ENCODE peak calls at places on chromosomes 2 and 18, in ten cellular contexts. Z is body of pancreas, P is A549, Y is uterus, B is transverse colon, N is Peyer's patch, G is heart left ventricle, E is breast epithelium, H is stomach, Q is right lobe of liver. L is an unnamed sample.

GRCh38 chr2:230068658-230069080 is at the start of gene SLC16A14:
- DNase-seq in Z (peak), P (peak), B (peak), Y (peak), E (peak), G (peak), H (no peak), N (peak), Q (no peak), L (peak)

GRCh38 chr18:64330161-64330560 is 181.3 kb upstream of the LINC00305 start:
- DNase-seq in B (no peak), H (no peak), Z (no peak), Q (no peak), Y (no peak), E (no peak), G (no peak), N (no peak), P (peak), L (no peak)

GRCh38 chr2:128642801-128643200 is 324.1 kb upstream of the HS6ST1 start:
- DNase-seq in Z (no peak), Y (no peak), G (no peak), B (no peak), N (peak), H (peak), Q (peak), P (no peak), E (no peak), L (no peak)

GRCh38 chr2:26536371-26537068 is 58.6 kb upstream of the OTOF start:
- DNase-seq in H (no peak), Q (no peak), N (no peak), G (no peak), P (no peak), Z (no peak), Y (no peak), B (peak), E (no peak), L (no peak)

GRCh38 chr2:100757621-100758394 is 62.1 kb upstream of the NPAS2 start:
- DNase-seq in Q (no peak), N (no peak), H (no peak), Z (peak), E (no peak), G (no peak), Y (no peak), B (no peak), P (peak), L (no peak)

GRCh38 chr18:8515142-8515865 is 93.9 kb upstream of the RAB12 start:
- DNase-seq in G (no peak), B (no peak), Q (no peak), P (no peak), Y (no peak), Z (no peak), H (no peak), N (no peak), E (no peak), L (no peak)

GRCh38 chr2:66688951-66689350 is 254.0 kb downstream of the MEIS1 start:
- DNase-seq in E (no peak), Y (no peak), P (no peak), G (no peak), Q (no peak), Z (no peak), B (no peak), N (no peak), H (no peak), L (no peak)

GRCh38 chr2:108492364-108492763 is 41.9 kb upstream of the LIMS1 start:
- DNase-seq in Y (no peak), Q (no peak), N (no peak), B (no peak), H (no peak), E (no peak), G (no peak), P (peak), Z (no peak), L (no peak)

GRCh38 chr2:11923935-11924334 is 177.5 kb downstream of the LPIN1 start:
- DNase-seq in E (no peak), P (no peak), N (no peak), Y (no peak), B (no peak), H (no peak), Z (no peak), Q (no peak), G (no peak), L (no peak)

GRCh38 chr2:171084128-171084527 is 76.6 kb downstream of the TLK1 start:
- DNase-seq in Q (no peak), P (no peak), N (no peak), G (no peak), H (no peak), B (no peak), Y (no peak), E (no peak), Z (no peak), L (no peak)

GRCh38 chr2:69833752-69834151 is 4.3 kb downstream of the GMCL1 start:
- DNase-seq in E (no peak), B (no peak), G (no peak), Y (no peak), Z (no peak), Q (no peak), N (no peak), H (no peak), P (no peak), L (no peak)

GRCh38 chr18:34867520-34867919 is 157.4 kb downstream of the DTNA start:
- DNase-seq in N (no peak), P (peak), Q (no peak), H (no peak), Z (no peak), E (no peak), Y (peak), B (no peak), G (peak), L (no peak)

GRCh38 chr2:69798909-69799526 is 30.4 kb upstream of the GMCL1 start:
- DNase-seq in H (no peak), B (no peak), Z (no peak), N (peak), Q (no peak), G (no peak), Y (no peak), E (no peak), P (no peak), L (no peak)

GRCh38 chr2:173962036-173962435 is 3.1 kb downstream of the SP3 start:
- DNase-seq in H (no peak), G (no peak), Q (no peak), B (no peak), N (no peak), P (peak), E (no peak), Y (no peak), Z (no peak), L (no peak)

GRCh38 chr2:219574509-219575311 is 2.6 kb downstream of the INHA start:
- DNase-seq in Z (no peak), P (no peak), Y (no peak), H (no peak), N (no peak), Q (no peak), B (no peak), G (peak), E (no peak), L (no peak)

GRCh38 chr2:55869637-55870325 is 53.8 kb downstream of the EFEMP1 start:
- DNase-seq in Y (no peak), G (no peak), H (no peak), N (no peak), E (no peak), B (no peak), Z (no peak), P (no peak), Q (no peak), L (no peak)

GRCh38 chr18:48795696-48796095 is 155.1 kb downstream of the SMAD7 start:
- DNase-seq in N (no peak), Z (no peak), H (no peak), P (no peak), G (no peak), Y (no peak), Q (no peak), E (no peak), B (no peak), L (no peak)

GRCh38 chr18:38693085-38693484 is 1127.5 kb upstream of the CELF4 start:
- DNase-seq in E (no peak), H (no peak), Q (no peak), P (no peak), Z (no peak), N (no peak), Y (no peak), B (no peak), G (no peak), L (no peak)

GRCh38 chr18:56659111-56659510 is 8.0 kb downstream of the WDR7 start:
- DNase-seq in B (no peak), G (no peak), Y (no peak), N (no peak), E (no peak), H (no peak), Z (no peak), Q (no peak), P (no peak), L (no peak)

GRCh38 chr2:23029111-23029510 is 355.9 kb upstream of the KLHL29 start:
- DNase-seq in E (no peak), Y (no peak), P (no peak), H (no peak), Q (no peak), Z (no peak), B (no peak), G (no peak), N (no peak), L (no peak)

GRCh38 chr2:191931332-191931731 is 84.4 kb upstream of the CAVIN2 start:
- DNase-seq in N (no peak), Z (no peak), E (no peak), H (no peak), P (no peak), G (no peak), Y (no peak), Q (no peak), B (no peak), L (no peak)

GRCh38 chr18:2641638-2642037 is 13.9 kb upstream of the SMCHD1 start:
- DNase-seq in Q (no peak), G (no peak), P (no peak), B (no peak), N (no peak), H (no peak), Z (no peak), Y (no peak), E (no peak), L (no peak)

GRCh38 chr2:157355618-157356017 is 30.0 kb upstream of the ERMN start:
- DNase-seq in G (no peak), H (no peak), P (no peak), Z (no peak), N (no peak), Q (no peak), E (no peak), B (no peak), Y (no peak), L (no peak)

GRCh38 chr2:135245055-135245454 is 193.0 kb downstream of the RAB3GAP1 start:
- DNase-seq in H (no peak), P (peak), Z (no peak), N (no peak), B (no peak), Y (no peak), G (no peak), E (no peak), Q (no peak), L (no peak)

GRCh38 chr2:80050246-80050645 is 254.3 kb downstream of the LRRTM1 start:
- DNase-seq in Y (no peak), P (no peak), H (no peak), N (no peak), G (no peak), B (no peak), E (no peak), Z (peak), Q (no peak), L (no peak)

GRCh38 chr2:42290005-42290404 is 71.0 kb downstream of the COX7A2L start:
- DNase-seq in G (no peak), E (no peak), N (no peak), P (no peak), Z (no peak), Y (no peak), Q (no peak), B (no peak), H (no peak), L (no peak)

GRCh38 chr18:21826196-21826595 is 85.6 kb downstream of the MIB1 start:
- DNase-seq in G (no peak), N (no peak), P (no peak), B (no peak), E (no peak), Z (peak), H (no peak), Q (no peak), Y (no peak), L (no peak)

GRCh38 chr18:12291161-12291560 is 16.9 kb upstream of the TUBB6 start:
- DNase-seq in N (no peak), B (no peak), H (no peak), Q (no peak), Z (no peak), G (no peak), E (no peak), Y (no peak), P (no peak), L (no peak)

GRCh38 chr18:12287131-12287681 is 20.8 kb upstream of the TUBB6 start:
- DNase-seq in Y (no peak), Z (no peak), Q (no peak), G (no peak), B (no peak), E (peak), N (no peak), H (no peak), P (no peak), L (no peak)

GRCh38 chr18:12290086-12290485 is 18.0 kb upstream of the TUBB6 start:
- DNase-seq in Z (no peak), G (no peak), P (no peak), N (no peak), Q (no peak), E (no peak), Y (no peak), H (no peak), B (no peak), L (no peak)

GRCh38 chr18:12288406-12288762 is 19.7 kb upstream of the TUBB6 start:
- DNase-seq in G (no peak), Q (no peak), Z (no peak), H (no peak), P (no peak), Y (no peak), B (no peak), E (no peak), N (no peak), L (no peak)

DNA sequence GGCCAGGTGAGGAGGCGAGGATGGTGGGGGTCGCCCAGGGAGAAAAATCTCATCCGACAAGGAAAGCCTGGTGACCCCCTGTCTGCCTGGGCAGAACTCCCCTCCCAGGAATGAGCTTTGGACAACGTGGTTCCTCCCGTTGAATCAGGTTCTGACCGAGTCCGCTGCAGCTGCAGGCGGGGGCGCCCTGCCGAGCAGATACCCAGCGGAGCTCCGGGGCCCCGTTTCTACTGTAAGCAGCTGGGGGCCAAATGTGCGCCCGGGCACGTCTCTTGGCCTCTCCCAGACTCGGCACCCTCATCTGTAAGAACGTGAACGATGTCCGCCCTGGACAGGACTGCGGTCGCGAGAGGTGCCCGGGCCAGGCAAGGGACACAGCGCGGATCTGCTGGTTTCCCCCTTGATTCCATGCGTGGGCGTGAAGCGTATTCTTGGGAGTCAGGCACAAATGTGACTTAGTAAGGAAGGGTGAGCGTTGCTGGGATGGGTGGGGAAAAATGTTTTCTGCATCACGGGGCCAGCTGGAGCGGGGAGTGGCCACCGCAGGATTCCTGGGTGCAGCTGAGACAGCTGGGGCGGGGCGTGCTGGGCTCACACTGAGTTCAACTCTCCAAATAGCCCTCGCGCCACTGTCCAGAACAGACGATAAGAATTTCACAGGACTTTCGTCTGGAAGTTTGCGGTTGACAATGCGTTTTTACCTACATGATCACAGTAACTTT is 20.2 kb upstream of the TUBB6 start:
- DNase-seq in E (peak), Y (peak), H (peak), P (peak), G (peak), Q (no peak), Z (peak), N (peak), B (peak), L (peak)
- TF ChIP-seq POLR2A in E (peak), Y (no peak), H (no peak), P (no peak), G (peak), Q (no peak), Z (peak), N (no peak), B (peak), L (peak)

GRCh38 chr18:74453011-74453571 is 4.0 kb downstream of the DIPK1C start:
- DNase-seq in Z (no peak), G (peak), H (no peak), Y (no peak), B (no peak), P (no peak), Q (no peak), N (no peak), E (no peak), L (no peak)
- TF ChIP-seq CTCF in Z (no peak), G (no peak), H (no peak), Y (no peak), B (no peak), P (no peak), Q (no peak), N (no peak), E (no peak), L (no peak)

GRCh38 chr2:47799210-47799609 is 16.3 kb downstream of the MSH6 start:
- DNase-seq in H (no peak), G (no peak), Y (no peak), N (no peak), Q (no peak), E (no peak), Z (no peak), B (no peak), P (no peak), L (no peak)
- TF ChIP-seq POLR2A in H (no peak), G (no peak), Y (no peak), N (no peak), Q (no peak), E (no peak), Z (no peak), B (no peak), P (no peak), L (no peak)

DNA sequence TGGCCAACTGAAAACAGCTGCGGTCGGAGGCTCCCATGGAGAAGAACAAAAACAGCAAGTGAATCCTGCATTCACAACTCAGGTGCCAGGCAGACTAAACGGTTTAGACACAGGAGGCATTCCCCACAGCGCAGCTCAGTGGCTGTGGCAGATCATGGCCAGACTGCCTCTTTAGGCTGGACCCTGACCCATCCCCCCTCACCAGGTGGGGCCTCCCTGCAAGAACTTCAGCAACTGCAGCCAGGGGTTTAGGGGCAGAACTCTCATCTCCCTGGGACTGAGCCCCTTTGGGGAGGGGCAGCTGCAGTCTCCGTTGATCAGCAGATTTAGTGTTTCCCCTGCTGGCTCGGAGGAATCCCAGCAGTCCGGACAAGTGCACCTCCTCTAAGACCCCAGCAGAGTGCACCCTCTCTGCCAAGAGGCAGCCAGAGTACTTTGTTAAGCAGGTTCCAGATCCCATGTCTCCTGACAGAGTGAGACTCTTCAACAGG is 346.7 kb downstream of the SS18 start:
- DNase-seq in G (no peak), Z (no peak), P (no peak), B (no peak), H (no peak), Q (no peak), N (no peak), Y (no peak), E (no peak), L (no peak)
- TF ChIP-seq CTCF in G (no peak), Z (no peak), P (no peak), B (no peak), H (no peak), Q (no peak), N (no peak), Y (no peak), E (no peak), L (no peak)

L was measured in prostate gland.